ENCODE peak calls at places on chromosomes 3 and 15, in five cellular contexts. One of them, this sample, is unnamed.

GRCh38 chr3:42032693-42033349 is 58.3 kb upstream of the TRAK1 start:
- DNase-seq in frontal cortex: no peak
- DNase-seq in progenitor cell of endocrine pancreas: no peak
- DNase-seq in lower leg skin: peak; percentile 95
- DNase-seq in hippocampal formation: peak; percentile 39
- DNase-seq in this sample: peak; percentile 12

GRCh38 chr3:8838239-8838638 is 68.8 kb upstream of the OXTR start:
- DNase-seq in frontal cortex: no peak
- DNase-seq in progenitor cell of endocrine pancreas: no peak
- DNase-seq in lower leg skin: no peak
- DNase-seq in hippocampal formation: no peak
- DNase-seq in this sample: no peak

GRCh38 chr3:4302747-4303146 is 422 bp upstream of the SETMAR start:
- DNase-seq in frontal cortex: no peak
- DNase-seq in progenitor cell of endocrine pancreas: no peak
- DNase-seq in lower leg skin: peak; percentile 82
- DNase-seq in hippocampal formation: no peak
- DNase-seq in this sample: no peak

GRCh38 chr3:137012097-137012501 is 54.3 kb downstream of the IL20RB start:
- DNase-seq in frontal cortex: no peak
- DNase-seq in progenitor cell of endocrine pancreas: no peak
- DNase-seq in lower leg skin: no peak
- DNase-seq in hippocampal formation: no peak
- DNase-seq in this sample: no peak

GRCh38 chr3:172087827-172088580 is 48.6 kb downstream of the FNDC3B start:
- DNase-seq in frontal cortex: no peak
- DNase-seq in progenitor cell of endocrine pancreas: no peak
- DNase-seq in lower leg skin: no peak
- DNase-seq in hippocampal formation: no peak
- DNase-seq in this sample: no peak

GRCh38 chr3:183116051-183116614 is 16.8 kb upstream of the MCCC1 start:
- DNase-seq in frontal cortex: no peak
- DNase-seq in progenitor cell of endocrine pancreas: peak; percentile 72
- DNase-seq in lower leg skin: no peak
- DNase-seq in hippocampal formation: no peak
- DNase-seq in this sample: peak; percentile 32

GRCh38 chr15:85172846-85173490 is 191.3 kb downstream of the PDE8A start:
- DNase-seq in frontal cortex: no peak
- DNase-seq in progenitor cell of endocrine pancreas: no peak
- DNase-seq in lower leg skin: no peak
- DNase-seq in hippocampal formation: no peak
- DNase-seq in this sample: no peak

GRCh38 chr3:132325103-132325606 is 7.9 kb downstream of the ACP3 start:
- DNase-seq in frontal cortex: no peak
- DNase-seq in progenitor cell of endocrine pancreas: no peak
- DNase-seq in lower leg skin: no peak
- DNase-seq in hippocampal formation: no peak
- DNase-seq in this sample: no peak

GRCh38 chr15:66129561-66129960 is 124.0 kb downstream of the MEGF11 start:
- DNase-seq in frontal cortex: no peak
- DNase-seq in progenitor cell of endocrine pancreas: no peak
- DNase-seq in lower leg skin: no peak
- DNase-seq in hippocampal formation: no peak
- DNase-seq in this sample: no peak

GRCh38 chr15:90121086-90121485 is 18.8 kb upstream of the IDH2 start:
- DNase-seq in frontal cortex: no peak
- DNase-seq in progenitor cell of endocrine pancreas: no peak
- DNase-seq in lower leg skin: no peak
- DNase-seq in hippocampal formation: no peak
- DNase-seq in this sample: no peak

GRCh38 chr15:66950114-66950513 is 115.3 kb upstream of the SMAD3 start:
- DNase-seq in frontal cortex: no peak
- DNase-seq in progenitor cell of endocrine pancreas: no peak
- DNase-seq in lower leg skin: no peak
- DNase-seq in hippocampal formation: no peak
- DNase-seq in this sample: no peak

GRCh38 chr3:177932750-177933660 is 603.2 kb upstream of the KCNMB2 start:
- DNase-seq in frontal cortex: no peak
- DNase-seq in progenitor cell of endocrine pancreas: no peak
- DNase-seq in lower leg skin: no peak
- DNase-seq in hippocampal formation: no peak
- DNase-seq in this sample: no peak

GRCh38 chr15:79522656-79523055 is 90.5 kb downstream of the MINAR1 start:
- DNase-seq in frontal cortex: no peak
- DNase-seq in progenitor cell of endocrine pancreas: no peak
- DNase-seq in lower leg skin: no peak
- DNase-seq in hippocampal formation: no peak
- DNase-seq in this sample: no peak

GRCh38 chr3:66140106-66140505 is 80.7 kb upstream of the SLC25A26 start:
- DNase-seq in frontal cortex: no peak
- DNase-seq in progenitor cell of endocrine pancreas: no peak
- DNase-seq in lower leg skin: no peak
- DNase-seq in hippocampal formation: no peak
- DNase-seq in this sample: no peak

GRCh38 chr3:146274833-146275232 is 23.9 kb upstream of the PLSCR4 start:
- DNase-seq in frontal cortex: no peak
- DNase-seq in progenitor cell of endocrine pancreas: no peak
- DNase-seq in lower leg skin: no peak
- DNase-seq in hippocampal formation: no peak
- DNase-seq in this sample: no peak

GRCh38 chr3:70606018-70606417 is 293.6 kb upstream of the MDFIC2 start:
- DNase-seq in frontal cortex: no peak
- DNase-seq in progenitor cell of endocrine pancreas: no peak
- DNase-seq in lower leg skin: no peak
- DNase-seq in hippocampal formation: no peak
- DNase-seq in this sample: no peak

GRCh38 chr3:188309437-188310269 is 155.7 kb downstream of the LPP start:
- DNase-seq in frontal cortex: no peak
- DNase-seq in progenitor cell of endocrine pancreas: no peak
- DNase-seq in lower leg skin: no peak
- DNase-seq in hippocampal formation: no peak
- DNase-seq in this sample: no peak

GRCh38 chr3:137409584-137409983 is 354.5 kb upstream of the SOX14 start:
- DNase-seq in frontal cortex: no peak
- DNase-seq in progenitor cell of endocrine pancreas: no peak
- DNase-seq in lower leg skin: no peak
- DNase-seq in hippocampal formation: no peak
- DNase-seq in this sample: no peak

GRCh38 chr3:192514081-192514753 is 213.1 kb downstream of the FGF12 start:
- DNase-seq in frontal cortex: no peak
- DNase-seq in progenitor cell of endocrine pancreas: peak; percentile 36
- DNase-seq in lower leg skin: no peak
- DNase-seq in hippocampal formation: no peak
- DNase-seq in this sample: no peak

GRCh38 chr15:71249986-71250385 is 134.7 kb downstream of the THSD4 start:
- DNase-seq in frontal cortex: no peak
- DNase-seq in progenitor cell of endocrine pancreas: no peak
- DNase-seq in lower leg skin: no peak
- DNase-seq in hippocampal formation: no peak
- DNase-seq in this sample: no peak

GRCh38 chr3:60025071-60026055 is 975.5 kb upstream of the CFAP20DC start:
- DNase-seq in frontal cortex: no peak
- DNase-seq in progenitor cell of endocrine pancreas: no peak
- DNase-seq in lower leg skin: no peak
- DNase-seq in hippocampal formation: no peak
- DNase-seq in this sample: no peak

GRCh38 chr15:66739287-66739686 is 37.3 kb downstream of the SMAD6 start:
- DNase-seq in frontal cortex: no peak
- DNase-seq in progenitor cell of endocrine pancreas: no peak
- DNase-seq in lower leg skin: no peak
- DNase-seq in hippocampal formation: no peak
- DNase-seq in this sample: no peak

GRCh38 chr15:45637552-45638033 is 2.8 kb downstream of the SQOR start:
- DNase-seq in frontal cortex: no peak
- DNase-seq in progenitor cell of endocrine pancreas: no peak
- DNase-seq in lower leg skin: peak; percentile 89
- DNase-seq in hippocampal formation: peak; percentile 32
- DNase-seq in this sample: no peak

GRCh38 chr3:59248976-59249375 is 199.2 kb upstream of the CFAP20DC start:
- DNase-seq in frontal cortex: peak; percentile 10
- DNase-seq in progenitor cell of endocrine pancreas: no peak
- DNase-seq in lower leg skin: no peak
- DNase-seq in hippocampal formation: peak; percentile 16
- DNase-seq in this sample: no peak

GRCh38 chr3:179098388-179099077 is 26.9 kb upstream of the ZMAT3 start:
- DNase-seq in frontal cortex: no peak
- DNase-seq in progenitor cell of endocrine pancreas: no peak
- DNase-seq in lower leg skin: no peak
- DNase-seq in hippocampal formation: no peak
- DNase-seq in this sample: no peak

GRCh38 chr3:173584093-173584833 is 186.7 kb downstream of the NLGN1 start:
- DNase-seq in frontal cortex: peak; percentile 6
- DNase-seq in progenitor cell of endocrine pancreas: no peak
- DNase-seq in lower leg skin: no peak
- DNase-seq in hippocampal formation: peak; percentile 25
- DNase-seq in this sample: no peak

GRCh38 chr3:28476194-28476593 is 127.6 kb upstream of the AZI2 start:
- DNase-seq in frontal cortex: no peak
- DNase-seq in progenitor cell of endocrine pancreas: no peak
- DNase-seq in lower leg skin: no peak
- DNase-seq in hippocampal formation: peak; percentile 30
- DNase-seq in this sample: no peak

GRCh38 chr15:100124936-100125626 is 216.7 kb downstream of the ADAMTS17 start:
- DNase-seq in frontal cortex: no peak
- DNase-seq in progenitor cell of endocrine pancreas: no peak
- DNase-seq in lower leg skin: no peak
- DNase-seq in hippocampal formation: no peak
- DNase-seq in this sample: no peak